ENCODE peak calls at places on chromosomes 11 and 22, in seven cellular contexts. One of them, this sample, is unnamed.

GRCh38 chr11:35344990-35345655 is 74.2 kb downstream of the SLC1A2 start:
- DNase-seq in posterior cingulate gyrus: no peak
- DNase-seq in activated gamma-delta T cell: no peak
- DNase-seq in activated CD4-positive, CD25-positive, alpha-beta regulatory T cell: no peak
- DNase-seq in GM20000: peak; percentile 14
- DNase-seq in activated CD8-positive, alpha-beta T cell treated with anti-CD3 and anti-CD28 coated beads for 36 hours: peak; percentile 19
- DNase-seq in NCI-H1105: no peak
- DNase-seq in this sample: no peak

GRCh38 chr11:34512810-34513673 is 552 bp downstream of the ELF5 start:
- DNase-seq in posterior cingulate gyrus: peak; percentile 65
- DNase-seq in activated gamma-delta T cell: no peak
- DNase-seq in activated CD4-positive, CD25-positive, alpha-beta regulatory T cell: peak; percentile 40
- DNase-seq in GM20000: peak; percentile 80
- DNase-seq in activated CD8-positive, alpha-beta T cell treated with anti-CD3 and anti-CD28 coated beads for 36 hours: peak; percentile 72
- DNase-seq in NCI-H1105: no peak
- DNase-seq in this sample: peak; percentile 71

GRCh38 chr11:1483445-1483961 is 3.1 kb downstream of the MOB2 start:
- DNase-seq in posterior cingulate gyrus: no peak
- DNase-seq in activated gamma-delta T cell: no peak
- DNase-seq in activated CD4-positive, CD25-positive, alpha-beta regulatory T cell: no peak
- DNase-seq in GM20000: no peak
- DNase-seq in activated CD8-positive, alpha-beta T cell treated with anti-CD3 and anti-CD28 coated beads for 36 hours: no peak
- DNase-seq in NCI-H1105: no peak
- DNase-seq in this sample: no peak

GRCh38 chr22:38802671-38803121 is 8.8 kb upstream of the DNAL4 start:
- DNase-seq in posterior cingulate gyrus: no peak
- DNase-seq in activated gamma-delta T cell: no peak
- DNase-seq in activated CD4-positive, CD25-positive, alpha-beta regulatory T cell: no peak
- DNase-seq in GM20000: no peak
- DNase-seq in activated CD8-positive, alpha-beta T cell treated with anti-CD3 and anti-CD28 coated beads for 36 hours: no peak
- DNase-seq in NCI-H1105: no peak
- DNase-seq in this sample: no peak

GRCh38 chr11:67048515-67048914 is 8.1 kb upstream of the RHOD start:
- DNase-seq in posterior cingulate gyrus: no peak
- DNase-seq in activated gamma-delta T cell: no peak
- DNase-seq in activated CD4-positive, CD25-positive, alpha-beta regulatory T cell: no peak
- DNase-seq in GM20000: no peak
- DNase-seq in activated CD8-positive, alpha-beta T cell treated with anti-CD3 and anti-CD28 coated beads for 36 hours: no peak
- DNase-seq in NCI-H1105: no peak
- DNase-seq in this sample: no peak

GRCh38 chr11:2665747-2666710 is 33.8 kb downstream of the KCNQ1OT1 start:
- DNase-seq in posterior cingulate gyrus: no peak
- DNase-seq in activated gamma-delta T cell: no peak
- DNase-seq in activated CD4-positive, CD25-positive, alpha-beta regulatory T cell: no peak
- DNase-seq in GM20000: no peak
- DNase-seq in activated CD8-positive, alpha-beta T cell treated with anti-CD3 and anti-CD28 coated beads for 36 hours: no peak
- DNase-seq in NCI-H1105: no peak
- DNase-seq in this sample: peak; percentile 3

GRCh38 chr11:117610045-117610444 is 187.0 kb downstream of the DSCAML1 start:
- DNase-seq in posterior cingulate gyrus: no peak
- DNase-seq in activated gamma-delta T cell: no peak
- DNase-seq in activated CD4-positive, CD25-positive, alpha-beta regulatory T cell: no peak
- DNase-seq in GM20000: peak; percentile 35
- DNase-seq in activated CD8-positive, alpha-beta T cell treated with anti-CD3 and anti-CD28 coated beads for 36 hours: peak; percentile 57
- DNase-seq in NCI-H1105: no peak
- DNase-seq in this sample: peak; percentile 75

GRCh38 chr11:91857194-91857593 is 367.4 kb upstream of the FAT3 start:
- DNase-seq in posterior cingulate gyrus: no peak
- DNase-seq in activated gamma-delta T cell: no peak
- DNase-seq in activated CD4-positive, CD25-positive, alpha-beta regulatory T cell: no peak
- DNase-seq in GM20000: no peak
- DNase-seq in activated CD8-positive, alpha-beta T cell treated with anti-CD3 and anti-CD28 coated beads for 36 hours: no peak
- DNase-seq in NCI-H1105: no peak
- DNase-seq in this sample: no peak

GRCh38 chr22:17109113-17109865 is 11.9 kb downstream of the TMEM121B start:
- DNase-seq in posterior cingulate gyrus: no peak
- DNase-seq in activated gamma-delta T cell: no peak
- DNase-seq in activated CD4-positive, CD25-positive, alpha-beta regulatory T cell: no peak
- DNase-seq in GM20000: no peak
- DNase-seq in activated CD8-positive, alpha-beta T cell treated with anti-CD3 and anti-CD28 coated beads for 36 hours: no peak
- DNase-seq in NCI-H1105: no peak
- DNase-seq in this sample: no peak

GRCh38 chr11:13883042-13883441 is 79.5 kb upstream of the SPON1 start:
- DNase-seq in posterior cingulate gyrus: no peak
- DNase-seq in activated gamma-delta T cell: no peak
- DNase-seq in activated CD4-positive, CD25-positive, alpha-beta regulatory T cell: no peak
- DNase-seq in GM20000: no peak
- DNase-seq in activated CD8-positive, alpha-beta T cell treated with anti-CD3 and anti-CD28 coated beads for 36 hours: peak; percentile 42
- DNase-seq in NCI-H1105: no peak
- DNase-seq in this sample: peak; percentile 43

GRCh38 chr22:46674367-46674781 is 54.2 kb downstream of the GRAMD4 start:
- DNase-seq in posterior cingulate gyrus: no peak
- DNase-seq in activated gamma-delta T cell: peak; percentile 72
- DNase-seq in activated CD4-positive, CD25-positive, alpha-beta regulatory T cell: peak; percentile 79
- DNase-seq in GM20000: peak; percentile 82
- DNase-seq in activated CD8-positive, alpha-beta T cell treated with anti-CD3 and anti-CD28 coated beads for 36 hours: peak; percentile 100
- DNase-seq in NCI-H1105: no peak
- DNase-seq in this sample: peak; percentile 99

GRCh38 chr22:47674600-47674999 is 912.1 kb downstream of the TBC1D22A start:
- DNase-seq in posterior cingulate gyrus: no peak
- DNase-seq in activated gamma-delta T cell: no peak
- DNase-seq in activated CD4-positive, CD25-positive, alpha-beta regulatory T cell: no peak
- DNase-seq in GM20000: no peak
- DNase-seq in activated CD8-positive, alpha-beta T cell treated with anti-CD3 and anti-CD28 coated beads for 36 hours: no peak
- DNase-seq in NCI-H1105: no peak
- DNase-seq in this sample: no peak

GRCh38 chr11:112785717-112786116 is 175.5 kb upstream of the NCAM1 start:
- DNase-seq in posterior cingulate gyrus: no peak
- DNase-seq in activated gamma-delta T cell: no peak
- DNase-seq in activated CD4-positive, CD25-positive, alpha-beta regulatory T cell: no peak
- DNase-seq in GM20000: no peak
- DNase-seq in activated CD8-positive, alpha-beta T cell treated with anti-CD3 and anti-CD28 coated beads for 36 hours: no peak
- DNase-seq in NCI-H1105: no peak
- DNase-seq in this sample: no peak

GRCh38 chr11:60762851-60763691 is 6.4 kb downstream of the MS4A15 start:
- DNase-seq in posterior cingulate gyrus: no peak
- DNase-seq in activated gamma-delta T cell: no peak
- DNase-seq in activated CD4-positive, CD25-positive, alpha-beta regulatory T cell: no peak
- DNase-seq in GM20000: peak; percentile 74
- DNase-seq in activated CD8-positive, alpha-beta T cell treated with anti-CD3 and anti-CD28 coated beads for 36 hours: no peak
- DNase-seq in NCI-H1105: peak; percentile 56
- DNase-seq in this sample: peak; percentile 20

GRCh38 chr22:26610072-26610958 is 7.5 kb downstream of the CRYBB1 start:
- DNase-seq in posterior cingulate gyrus: peak; percentile 50
- DNase-seq in activated gamma-delta T cell: no peak
- DNase-seq in activated CD4-positive, CD25-positive, alpha-beta regulatory T cell: no peak
- DNase-seq in GM20000: peak; percentile 82
- DNase-seq in activated CD8-positive, alpha-beta T cell treated with anti-CD3 and anti-CD28 coated beads for 36 hours: peak; percentile 75
- DNase-seq in NCI-H1105: no peak
- DNase-seq in this sample: peak; percentile 80

GRCh38 chr11:113255096-113255495 is 59.3 kb upstream of the TTC12 start:
- DNase-seq in posterior cingulate gyrus: no peak
- DNase-seq in activated gamma-delta T cell: no peak
- DNase-seq in activated CD4-positive, CD25-positive, alpha-beta regulatory T cell: no peak
- DNase-seq in GM20000: no peak
- DNase-seq in activated CD8-positive, alpha-beta T cell treated with anti-CD3 and anti-CD28 coated beads for 36 hours: no peak
- DNase-seq in NCI-H1105: no peak
- DNase-seq in this sample: no peak

GRCh38 chr11:68523743-68524142 is 63.2 kb downstream of the PPP6R3 start:
- DNase-seq in posterior cingulate gyrus: no peak
- DNase-seq in activated gamma-delta T cell: no peak
- DNase-seq in activated CD4-positive, CD25-positive, alpha-beta regulatory T cell: no peak
- DNase-seq in GM20000: no peak
- DNase-seq in activated CD8-positive, alpha-beta T cell treated with anti-CD3 and anti-CD28 coated beads for 36 hours: no peak
- DNase-seq in NCI-H1105: no peak
- DNase-seq in this sample: no peak

GRCh38 chr11:123454060-123454651 is 24.1 kb downstream of the GRAMD1B start:
- DNase-seq in posterior cingulate gyrus: no peak
- DNase-seq in activated gamma-delta T cell: no peak
- DNase-seq in activated CD4-positive, CD25-positive, alpha-beta regulatory T cell: no peak
- DNase-seq in GM20000: no peak
- DNase-seq in activated CD8-positive, alpha-beta T cell treated with anti-CD3 and anti-CD28 coated beads for 36 hours: peak; percentile 87
- DNase-seq in NCI-H1105: no peak
- DNase-seq in this sample: peak; percentile 92

GRCh38 chr11:4180441-4181183 is 86.0 kb downstream of the RRM1 start:
- DNase-seq in posterior cingulate gyrus: no peak
- DNase-seq in activated gamma-delta T cell: no peak
- DNase-seq in activated CD4-positive, CD25-positive, alpha-beta regulatory T cell: no peak
- DNase-seq in GM20000: no peak
- DNase-seq in activated CD8-positive, alpha-beta T cell treated with anti-CD3 and anti-CD28 coated beads for 36 hours: no peak
- DNase-seq in NCI-H1105: no peak
- DNase-seq in this sample: no peak

GRCh38 chr22:17627961-17628303 is 617 bp downstream of the ATP6V1E1 start:
- DNase-seq in posterior cingulate gyrus: no peak
- DNase-seq in activated gamma-delta T cell: no peak
- DNase-seq in activated CD4-positive, CD25-positive, alpha-beta regulatory T cell: no peak
- DNase-seq in GM20000: no peak
- DNase-seq in activated CD8-positive, alpha-beta T cell treated with anti-CD3 and anti-CD28 coated beads for 36 hours: no peak
- DNase-seq in NCI-H1105: no peak
- DNase-seq in this sample: no peak

GRCh38 chr11:132244871-132245557 is 874.6 kb downstream of the NTM start:
- DNase-seq in posterior cingulate gyrus: no peak
- DNase-seq in activated gamma-delta T cell: no peak
- DNase-seq in activated CD4-positive, CD25-positive, alpha-beta regulatory T cell: no peak
- DNase-seq in GM20000: no peak
- DNase-seq in activated CD8-positive, alpha-beta T cell treated with anti-CD3 and anti-CD28 coated beads for 36 hours: no peak
- DNase-seq in NCI-H1105: no peak
- DNase-seq in this sample: no peak

GRCh38 chr11:70778828-70779365 is 380.6 kb downstream of the CTTN start:
- DNase-seq in posterior cingulate gyrus: no peak
- DNase-seq in activated gamma-delta T cell: no peak
- DNase-seq in activated CD4-positive, CD25-positive, alpha-beta regulatory T cell: no peak
- DNase-seq in GM20000: no peak
- DNase-seq in activated CD8-positive, alpha-beta T cell treated with anti-CD3 and anti-CD28 coated beads for 36 hours: no peak
- DNase-seq in NCI-H1105: no peak
- DNase-seq in this sample: no peak

GRCh38 chr22:48554893-48555552 is 1272.7 kb downstream of the BRD1 start:
- DNase-seq in posterior cingulate gyrus: no peak
- DNase-seq in activated gamma-delta T cell: no peak
- DNase-seq in activated CD4-positive, CD25-positive, alpha-beta regulatory T cell: no peak
- DNase-seq in GM20000: no peak
- DNase-seq in activated CD8-positive, alpha-beta T cell treated with anti-CD3 and anti-CD28 coated beads for 36 hours: no peak
- DNase-seq in NCI-H1105: no peak
- DNase-seq in this sample: no peak

GRCh38 chr11:58577441-58578135 is 1.3 kb upstream of the ZFP91 start:
- DNase-seq in posterior cingulate gyrus: no peak
- DNase-seq in activated gamma-delta T cell: no peak
- DNase-seq in activated CD4-positive, CD25-positive, alpha-beta regulatory T cell: peak; percentile 71
- DNase-seq in GM20000: peak; percentile 61
- DNase-seq in activated CD8-positive, alpha-beta T cell treated with anti-CD3 and anti-CD28 coated beads for 36 hours: peak; percentile 93
- DNase-seq in NCI-H1105: peak; percentile 53
- DNase-seq in this sample: peak; percentile 88

GRCh38 chr11:118657709-118658108 is 21.7 kb downstream of the TREH start:
- DNase-seq in posterior cingulate gyrus: no peak
- DNase-seq in activated gamma-delta T cell: no peak
- DNase-seq in activated CD4-positive, CD25-positive, alpha-beta regulatory T cell: no peak
- DNase-seq in GM20000: no peak
- DNase-seq in activated CD8-positive, alpha-beta T cell treated with anti-CD3 and anti-CD28 coated beads for 36 hours: no peak
- DNase-seq in NCI-H1105: no peak
- DNase-seq in this sample: no peak

GRCh38 chr22:37804886-37805857 is 2.6 kb upstream of the GCAT start:
- DNase-seq in posterior cingulate gyrus: peak; percentile 92
- DNase-seq in activated gamma-delta T cell: peak; percentile 43
- DNase-seq in activated CD4-positive, CD25-positive, alpha-beta regulatory T cell: peak; percentile 33
- DNase-seq in GM20000: peak; percentile 79
- DNase-seq in activated CD8-positive, alpha-beta T cell treated with anti-CD3 and anti-CD28 coated beads for 36 hours: peak; percentile 71
- DNase-seq in NCI-H1105: peak; percentile 62
- DNase-seq in this sample: peak; percentile 86

GRCh38 chr11:84465040-84465439 is 1162.1 kb downstream of the DLG2 start:
- DNase-seq in posterior cingulate gyrus: no peak
- DNase-seq in activated gamma-delta T cell: no peak
- DNase-seq in activated CD4-positive, CD25-positive, alpha-beta regulatory T cell: no peak
- DNase-seq in GM20000: no peak
- DNase-seq in activated CD8-positive, alpha-beta T cell treated with anti-CD3 and anti-CD28 coated beads for 36 hours: no peak
- DNase-seq in NCI-H1105: no peak
- DNase-seq in this sample: no peak

GRCh38 chr11:57501951-57502350 is 13.6 kb downstream of the SLC43A1 start:
- DNase-seq in posterior cingulate gyrus: no peak
- DNase-seq in activated gamma-delta T cell: no peak
- DNase-seq in activated CD4-positive, CD25-positive, alpha-beta regulatory T cell: no peak
- DNase-seq in GM20000: no peak
- DNase-seq in activated CD8-positive, alpha-beta T cell treated with anti-CD3 and anti-CD28 coated beads for 36 hours: no peak
- DNase-seq in NCI-H1105: no peak
- DNase-seq in this sample: no peak

GRCh38 chr11:19963697-19964340 is 196.5 kb downstream of the DBX1 start:
- DNase-seq in posterior cingulate gyrus: no peak
- DNase-seq in activated gamma-delta T cell: no peak
- DNase-seq in activated CD4-positive, CD25-positive, alpha-beta regulatory T cell: no peak
- DNase-seq in GM20000: no peak
- DNase-seq in activated CD8-positive, alpha-beta T cell treated with anti-CD3 and anti-CD28 coated beads for 36 hours: peak; percentile 58
- DNase-seq in NCI-H1105: no peak
- DNase-seq in this sample: peak; percentile 58

GRCh38 chr11:31492320-31492913 is 17.0 kb downstream of the IMMP1L start:
- DNase-seq in posterior cingulate gyrus: no peak
- DNase-seq in activated gamma-delta T cell: no peak
- DNase-seq in activated CD4-positive, CD25-positive, alpha-beta regulatory T cell: no peak
- DNase-seq in GM20000: no peak
- DNase-seq in activated CD8-positive, alpha-beta T cell treated with anti-CD3 and anti-CD28 coated beads for 36 hours: no peak
- DNase-seq in NCI-H1105: no peak
- DNase-seq in this sample: no peak

This sample was measured in activated CD4-positive, alpha-beta memory T cell treated with anti-CD3 and anti-CD28 coated beads for 36 hours.